ENCODE peak calls at places on chromosomes 11 and 22, in six cellular contexts. J is A549, Z is tibial artery, P is GM23248, R is thoracic aorta, Y is right lobe of liver. K is an unnamed sample.

GRCh38 chr11:112166561-112166960 is 611 bp upstream of the TEX12 start:
- DNase-seq in J (no peak), P (peak; percentile 86), Z (no peak), Y (no peak), R (no peak), K (no peak)

GRCh38 chr11:1779806-1780699 is 16.3 kb upstream of the CTSD start:
- DNase-seq in Z (peak; percentile 57), J (no peak), R (no peak), Y (no peak), P (no peak), K (no peak)

GRCh38 chr11:35419713-35420333 is 465 bp upstream of the SLC1A2 start:
- DNase-seq in Z (no peak), R (no peak), Y (no peak), P (peak; percentile 52), J (no peak), K (peak; percentile 78)

GRCh38 chr11:65744699-65745042 is 24.1 kb upstream of the RNASEH2C start:
- DNase-seq in Y (no peak), R (no peak), P (no peak), J (no peak), Z (no peak), K (no peak)

GRCh38 chr11:37812281-37812880 is 1214.3 kb upstream of the RAG2 start:
- DNase-seq in P (no peak), Z (no peak), R (no peak), Y (peak; percentile 41), J (no peak), K (no peak)

GRCh38 chr11:27250867-27251266 is 112.1 kb downstream of the CCDC34 start:
- DNase-seq in Y (no peak), R (no peak), Z (no peak), P (no peak), J (no peak), K (no peak)

GRCh38 chr22:30206964-30207363 is 39.6 kb downstream of the LIF start:
- DNase-seq in P (peak; percentile 99), R (no peak), Z (peak; percentile 75), J (peak; percentile 80), Y (peak; percentile 43), K (no peak)

GRCh38 chr11:34044664-34045485 is 6.7 kb upstream of the CAPRIN1 start:
- DNase-seq in P (peak; percentile 69), R (no peak), Z (no peak), J (peak; percentile 51), Y (no peak), K (no peak)

GRCh38 chr22:49164773-49165320 is 662.8 kb downstream of the BRD1 start:
- DNase-seq in Y (peak; percentile 39), R (no peak), Z (no peak), J (no peak), P (no peak), K (no peak)

GRCh38 chr11:1931791-1932480 is 12.4 kb downstream of the TNNT3 start:
- DNase-seq in R (no peak), Y (peak; percentile 48), J (no peak), P (no peak), Z (no peak), K (peak; percentile 2)

GRCh38 chr22:44309137-44309536 is 3.6 kb downstream of the SHISAL1 start:
- DNase-seq in R (no peak), Y (no peak), P (peak; percentile 99), Z (peak; percentile 70), J (peak; percentile 41), K (peak; percentile 86)

GRCh38 chr22:32698926-32699619 is 102.4 kb upstream of the TIMP3 start:
- DNase-seq in Z (peak; percentile 83), J (no peak), Y (no peak), P (no peak), R (no peak), K (no peak)

GRCh38 chr22:44345872-44346271 is 33.1 kb upstream of the SHISAL1 start:
- DNase-seq in J (no peak), R (no peak), P (no peak), Z (no peak), Y (no peak), K (no peak)

GRCh38 chr11:85759915-85760314 is 51.0 kb downstream of the SYTL2 start:
- DNase-seq in R (no peak), P (peak; percentile 88), Z (no peak), J (no peak), Y (no peak), K (no peak)

GRCh38 chr11:7892059-7892699 is 38.9 kb downstream of the OR10A6 start:
- DNase-seq in Z (no peak), Y (no peak), R (no peak), J (no peak), P (peak; percentile 85), K (no peak)

GRCh38 chr22:30201970-30202369 is 44.6 kb downstream of the LIF start:
- DNase-seq in J (no peak), Y (no peak), Z (no peak), P (peak; percentile 56), R (no peak), K (no peak)

GRCh38 chr22:31970490-31971444 is 26.4 kb downstream of the YWHAH start:
- DNase-seq in R (no peak), Y (peak; percentile 91), Z (peak; percentile 87), J (peak; percentile 71), P (peak; percentile 79), K (peak; percentile 78)

GRCh38 chr11:19389787-19390303 is 149.1 kb upstream of the E2F8 start:
- DNase-seq in J (no peak), R (no peak), Y (peak; percentile 76), Z (peak; percentile 82), P (no peak), K (no peak)

GRCh38 chr11:95132956-95133355 is 43.3 kb downstream of the ENDOD1 start:
- DNase-seq in Y (no peak), R (no peak), P (no peak), Z (no peak), J (no peak), K (no peak)

GRCh38 chr11:95135880-95136279 is 46.2 kb downstream of the ENDOD1 start:
- DNase-seq in Z (no peak), P (no peak), Y (no peak), J (no peak), R (no peak), K (no peak)

GRCh38 chr11:95137299-95137698 is 47.7 kb downstream of the ENDOD1 start:
- DNase-seq in Z (no peak), P (no peak), J (no peak), Y (no peak), R (no peak), K (no peak)

GRCh38 chr11:95135155-95135554 is 45.5 kb downstream of the ENDOD1 start:
- DNase-seq in J (no peak), Z (no peak), P (peak; percentile 35), R (no peak), Y (no peak), K (no peak)

GRCh38 chr11:95134491-95134890 is 44.8 kb downstream of the ENDOD1 start:
- DNase-seq in J (no peak), Y (no peak), Z (no peak), R (no peak), P (peak; percentile 88), K (peak; percentile 18)
- H3K27ac ChIP-seq in J (no peak overlapping the region), Y (no peak overlapping the region), Z (no peak overlapping the region), R (no peak overlapping the region), P (peak overlapping the region; percentile 60), K (no peak overlapping the region)

DNA sequence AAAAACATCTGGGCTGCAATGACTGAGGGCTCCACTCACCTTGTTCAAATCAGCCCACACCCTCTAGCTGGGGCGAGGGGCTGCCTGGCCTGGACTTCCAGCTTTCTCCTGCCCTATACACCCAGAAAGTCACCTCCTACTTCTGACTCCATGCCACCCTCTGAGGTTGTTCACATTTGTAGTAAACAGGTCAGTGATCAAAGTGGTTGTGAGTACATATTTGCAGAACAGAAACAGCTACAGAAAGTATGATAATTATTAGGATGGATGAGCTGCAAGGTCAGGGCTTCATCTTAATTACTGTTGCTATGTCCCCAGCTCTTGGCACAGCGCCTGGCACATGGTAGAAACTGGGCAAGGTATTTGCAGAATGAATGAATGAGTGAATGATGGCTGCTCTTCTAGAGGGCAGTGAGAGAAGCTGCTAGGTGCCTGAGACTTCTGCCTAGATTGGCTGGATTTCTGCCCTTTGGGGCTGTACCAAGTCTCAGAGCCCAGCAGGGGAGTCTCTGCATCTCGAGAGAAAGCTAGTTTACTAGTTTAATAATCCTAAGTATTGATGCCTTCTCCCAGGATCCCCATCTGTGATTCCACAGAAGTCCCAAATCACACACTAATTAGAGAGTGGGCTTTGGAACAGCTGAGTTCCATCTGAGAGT is 36.0 kb downstream of the SYT13 start:
- DNase-seq in R (no peak), J (no peak), P (no peak), Z (no peak), Y (no peak), K (no peak)
- H3K27ac ChIP-seq in R (no peak overlapping the region), J (no peak overlapping the region), P (no peak overlapping the region), Z (no peak overlapping the region), Y (no peak overlapping the region), K (no peak overlapping the region)

GRCh38 chr11:100637706-100638105 is 49.4 kb upstream of the ARHGAP42 start:
- DNase-seq in Y (no peak), R (no peak), J (no peak), P (no peak), Z (no peak), K (peak; percentile 74)

GRCh38 chr11:100640071-100640470 is 47.0 kb upstream of the ARHGAP42 start:
- DNase-seq in Z (no peak), P (no peak), Y (no peak), J (no peak), R (no peak), K (no peak)

GRCh38 chr11:100640646-100641045 is 46.4 kb upstream of the ARHGAP42 start:
- DNase-seq in Y (no peak), P (no peak), R (no peak), Z (no peak), J (no peak), K (no peak)

GRCh38 chr11:100638648-100639047 is 48.4 kb upstream of the ARHGAP42 start:
- DNase-seq in P (no peak), Y (no peak), J (no peak), R (no peak), Z (no peak), K (no peak)

GRCh38 chr11:100639140-100639539 is 47.9 kb upstream of the ARHGAP42 start:
- DNase-seq in R (no peak), J (no peak), Z (no peak), Y (no peak), P (no peak), K (no peak)
- H3K27ac ChIP-seq in R (no peak overlapping the region), J (no peak overlapping the region), Z (no peak overlapping the region), Y (peak overlapping the region; percentile 2), P (no peak overlapping the region), K (no peak overlapping the region)

GRCh38 chr11:118216621-118217526 is 7.9 kb downstream of the JAML start:
- DNase-seq in J (no peak), Z (no peak), R (no peak), Y (no peak), P (no peak), K (no peak)

GRCh38 chr11:118215262-118215661 is 9.5 kb downstream of the JAML start:
- DNase-seq in P (no peak), J (no peak), R (no peak), Z (no peak), Y (no peak), K (no peak)

GRCh38 chr11:118214210-118214914 is 10.4 kb downstream of the JAML start:
- DNase-seq in Y (no peak), P (no peak), Z (no peak), J (no peak), R (no peak), K (no peak)

GRCh38 chr11:118217575-118217974 is 7.2 kb downstream of the JAML start:
- DNase-seq in R (no peak), J (no peak), Z (no peak), Y (no peak), P (no peak), K (no peak)

DNA sequence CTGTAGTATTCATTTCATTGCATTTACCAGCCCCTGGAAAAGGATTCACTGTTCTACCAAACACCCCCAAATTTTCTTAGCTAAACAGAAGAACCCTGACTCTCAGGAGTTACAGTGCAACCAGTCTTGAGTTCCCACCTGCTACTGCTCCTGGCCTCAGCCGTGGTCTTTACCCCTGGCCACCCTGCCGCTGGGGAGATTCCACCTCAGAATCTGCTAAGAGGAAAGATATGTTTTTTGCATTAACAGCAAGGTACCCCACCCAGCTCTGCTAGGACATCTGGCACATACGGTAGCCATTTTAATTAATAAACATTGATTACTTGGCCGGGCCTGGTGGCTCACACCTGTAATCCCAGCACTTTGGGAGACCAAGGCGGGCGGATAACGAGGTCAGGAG is 9.0 kb downstream of the JAML start:
- DNase-seq in P (no peak), R (no peak), Y (no peak), Z (no peak), J (no peak), K (no peak)
- H3K27ac ChIP-seq in P (no peak overlapping the region), R (no peak overlapping the region), Y (no peak overlapping the region), Z (no peak overlapping the region), J (no peak overlapping the region), K (no peak overlapping the region)